ENCODE peak calls at places on chromosomes 13 and 19, in seven cellular contexts. One of them, this sample, is unnamed.

GRCh38 chr13:49020940-49021548 is 45.3 kb downstream of the FNDC3A start:
- DNase-seq in GM12865: no peak
- DNase-seq in neural crest cell: no peak
- DNase-seq in A549: no peak
- DNase-seq in cardiac muscle cell: no peak
- DNase-seq in bronchial epithelial cell: peak
- DNase-seq in AG04450: no peak
- DNase-seq in this sample: no peak

GRCh38 chr19:18386543-18387251 is 739 bp downstream of the GDF15 start:
- DNase-seq in GM12865: no peak
- DNase-seq in AG04450: no peak
- DNase-seq in bronchial epithelial cell: no peak
- DNase-seq in A549: peak
- DNase-seq in cardiac muscle cell: no peak
- DNase-seq in neural crest cell: no peak
- DNase-seq in this sample: no peak

GRCh38 chr19:4294389-4294788 is 7.8 kb downstream of the TMIGD2 start:
- DNase-seq in GM12865: no peak
- DNase-seq in A549: no peak
- DNase-seq in AG04450: no peak
- DNase-seq in bronchial epithelial cell: no peak
- DNase-seq in cardiac muscle cell: no peak
- DNase-seq in neural crest cell: no peak
- DNase-seq in this sample: no peak

GRCh38 chr19:35270381-35270811 is 1.6 kb downstream of the USF2 start:
- DNase-seq in cardiac muscle cell: no peak
- DNase-seq in AG04450: no peak
- DNase-seq in GM12865: no peak
- DNase-seq in bronchial epithelial cell: no peak
- DNase-seq in neural crest cell: no peak
- DNase-seq in A549: no peak
- DNase-seq in this sample: no peak

GRCh38 chr19:15935167-15935702 is 906 bp upstream of the CYP4F11 start:
- DNase-seq in GM12865: no peak
- DNase-seq in neural crest cell: no peak
- DNase-seq in A549: no peak
- DNase-seq in AG04450: no peak
- DNase-seq in bronchial epithelial cell: no peak
- DNase-seq in cardiac muscle cell: no peak
- DNase-seq in this sample: no peak

GRCh38 chr19:46633130-46633529 is 2.9 kb downstream of the GNG8 start:
- DNase-seq in A549: no peak
- DNase-seq in neural crest cell: no peak
- DNase-seq in GM12865: no peak
- DNase-seq in cardiac muscle cell: no peak
- DNase-seq in AG04450: no peak
- DNase-seq in bronchial epithelial cell: no peak
- DNase-seq in this sample: no peak

GRCh38 chr13:109939838-109940237 is 153.5 kb upstream of the IRS2 start:
- DNase-seq in GM12865: no peak
- DNase-seq in AG04450: no peak
- DNase-seq in neural crest cell: no peak
- DNase-seq in cardiac muscle cell: no peak
- DNase-seq in bronchial epithelial cell: no peak
- DNase-seq in A549: no peak
- DNase-seq in this sample: no peak

GRCh38 chr13:113113846-113114271 is 8.3 kb downstream of the F7 start:
- DNase-seq in neural crest cell: no peak
- DNase-seq in AG04450: no peak
- DNase-seq in bronchial epithelial cell: no peak
- DNase-seq in cardiac muscle cell: no peak
- DNase-seq in GM12865: no peak
- DNase-seq in A549: no peak
- DNase-seq in this sample: no peak

GRCh38 chr19:19445911-19446361 is 40.5 kb downstream of the GATAD2A start:
- DNase-seq in GM12865: peak
- DNase-seq in cardiac muscle cell: no peak
- DNase-seq in A549: no peak
- DNase-seq in bronchial epithelial cell: peak
- DNase-seq in neural crest cell: no peak
- DNase-seq in AG04450: no peak
- DNase-seq in this sample: no peak

GRCh38 chr13:22506286-22506685 is 674.5 kb upstream of the SGCG start:
- DNase-seq in bronchial epithelial cell: no peak
- DNase-seq in AG04450: no peak
- DNase-seq in GM12865: no peak
- DNase-seq in A549: no peak
- DNase-seq in neural crest cell: no peak
- DNase-seq in cardiac muscle cell: peak
- DNase-seq in this sample: no peak

GRCh38 chr19:51810228-51810627 is 15.3 kb downstream of the FPR3 start:
- DNase-seq in GM12865: no peak
- DNase-seq in cardiac muscle cell: no peak
- DNase-seq in neural crest cell: no peak
- DNase-seq in bronchial epithelial cell: no peak
- DNase-seq in A549: peak
- DNase-seq in AG04450: no peak
- DNase-seq in this sample: no peak

GRCh38 chr19:53608381-53608780 is 23.4 kb upstream of the DPRX start:
- DNase-seq in neural crest cell: no peak
- DNase-seq in bronchial epithelial cell: no peak
- DNase-seq in AG04450: no peak
- DNase-seq in cardiac muscle cell: no peak
- DNase-seq in A549: no peak
- DNase-seq in GM12865: no peak
- DNase-seq in this sample: no peak

GRCh38 chr19:40750035-40750284 is 317 bp downstream of the ACTMAP start:
- DNase-seq in cardiac muscle cell: no peak
- DNase-seq in A549: no peak
- DNase-seq in AG04450: no peak
- DNase-seq in bronchial epithelial cell: peak
- DNase-seq in GM12865: no peak
- DNase-seq in neural crest cell: no peak
- DNase-seq in this sample: no peak

GRCh38 chr19:45947926-45948325 is 25.7 kb downstream of the NOVA2 start:
- DNase-seq in bronchial epithelial cell: peak
- DNase-seq in AG04450: no peak
- DNase-seq in neural crest cell: no peak
- DNase-seq in GM12865: no peak
- DNase-seq in cardiac muscle cell: no peak
- DNase-seq in A549: no peak
- DNase-seq in this sample: no peak

GRCh38 chr19:3068071-3068470 is 5.8 kb upstream of the TLE5 start:
- DNase-seq in neural crest cell: no peak
- DNase-seq in A549: no peak
- DNase-seq in GM12865: no peak
- DNase-seq in AG04450: no peak
- DNase-seq in bronchial epithelial cell: no peak
- DNase-seq in cardiac muscle cell: no peak
- DNase-seq in this sample: peak

GRCh38 chr13:109704771-109705628 is 81.4 kb downstream of the IRS2 start:
- DNase-seq in A549: peak
- DNase-seq in bronchial epithelial cell: peak
- DNase-seq in AG04450: no peak
- DNase-seq in cardiac muscle cell: no peak
- DNase-seq in neural crest cell: no peak
- DNase-seq in GM12865: no peak
- DNase-seq in this sample: no peak

GRCh38 chr13:105991622-105992254 is 543.7 kb downstream of the EFNB2 start:
- DNase-seq in neural crest cell: no peak
- DNase-seq in GM12865: no peak
- DNase-seq in A549: peak
- DNase-seq in cardiac muscle cell: no peak
- DNase-seq in bronchial epithelial cell: peak
- DNase-seq in AG04450: no peak
- DNase-seq in this sample: no peak

GRCh38 chr13:111248822-111249221 is 71.6 kb upstream of the TEX29 start:
- DNase-seq in cardiac muscle cell: no peak
- DNase-seq in neural crest cell: no peak
- DNase-seq in AG04450: no peak
- DNase-seq in bronchial epithelial cell: no peak
- DNase-seq in GM12865: no peak
- DNase-seq in A549: no peak
- DNase-seq in this sample: no peak

GRCh38 chr13:24033527-24034302 is 126.8 kb upstream of the SPATA13 start:
- DNase-seq in GM12865: no peak
- DNase-seq in AG04450: peak
- DNase-seq in neural crest cell: no peak
- DNase-seq in bronchial epithelial cell: no peak
- DNase-seq in A549: no peak
- DNase-seq in cardiac muscle cell: no peak
- DNase-seq in this sample: no peak

GRCh38 chr19:3950871-3951861 is 18.3 kb downstream of the NMRK2 start:
- DNase-seq in cardiac muscle cell: peak
- DNase-seq in bronchial epithelial cell: no peak
- DNase-seq in GM12865: no peak
- DNase-seq in A549: no peak
- DNase-seq in AG04450: no peak
- DNase-seq in neural crest cell: no peak
- DNase-seq in this sample: no peak

GRCh38 chr19:37227996-37228395 is 10.0 kb downstream of the ZNF383 start:
- DNase-seq in bronchial epithelial cell: no peak
- DNase-seq in AG04450: no peak
- DNase-seq in GM12865: no peak
- DNase-seq in cardiac muscle cell: peak
- DNase-seq in A549: peak
- DNase-seq in neural crest cell: no peak
- DNase-seq in this sample: no peak

GRCh38 chr13:37615271-37615670 is 16.7 kb upstream of the POSTN start:
- DNase-seq in AG04450: no peak
- DNase-seq in cardiac muscle cell: no peak
- DNase-seq in bronchial epithelial cell: peak
- DNase-seq in GM12865: no peak
- DNase-seq in neural crest cell: no peak
- DNase-seq in A549: no peak
- DNase-seq in this sample: no peak

GRCh38 chr19:58059681-58060080 is 599 bp downstream of the ZNF135 start:
- DNase-seq in neural crest cell: no peak
- DNase-seq in AG04450: no peak
- DNase-seq in bronchial epithelial cell: peak
- DNase-seq in A549: no peak
- DNase-seq in GM12865: no peak
- DNase-seq in cardiac muscle cell: no peak
- DNase-seq in this sample: no peak

DNA sequence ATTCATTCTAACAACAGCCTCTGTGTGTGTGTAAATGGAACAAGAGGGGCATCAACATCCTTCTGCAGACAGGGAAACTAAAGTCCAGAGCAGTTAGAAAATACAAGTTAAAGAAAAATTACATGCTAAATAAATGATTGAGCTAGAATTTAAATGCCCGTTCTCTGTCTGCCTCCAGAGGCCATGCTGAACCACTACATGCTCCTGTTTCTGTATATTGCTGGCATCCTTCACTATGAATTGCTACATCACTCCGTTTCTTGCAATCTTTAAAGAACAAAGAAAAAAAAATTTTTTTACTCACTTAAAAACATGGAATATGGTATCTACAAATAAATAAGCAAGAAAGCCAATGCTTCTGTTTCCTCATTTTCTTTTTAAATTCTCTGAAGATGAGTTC is 47.9 kb downstream of the DCT start:
- DNase-seq in A549: peak
- DNase-seq in GM12865: no peak
- DNase-seq in cardiac muscle cell: no peak
- DNase-seq in neural crest cell: no peak
- DNase-seq in AG04450: no peak
- DNase-seq in bronchial epithelial cell: no peak
- DNase-seq in this sample: no peak
- TF ChIP-seq CTCF in A549: no peak
- TF ChIP-seq CTCF in GM12865: no peak
- TF ChIP-seq CTCF in cardiac muscle cell: peak
- TF ChIP-seq CTCF in neural crest cell: peak
- TF ChIP-seq CTCF in AG04450: peak
- TF ChIP-seq CTCF in bronchial epithelial cell: no peak
- TF ChIP-seq CTCF in this sample: peak

GRCh38 chr19:13238891-13239534 is 88.8 kb downstream of the IER2 start:
- DNase-seq in AG04450: no peak
- DNase-seq in bronchial epithelial cell: no peak
- DNase-seq in A549: no peak
- DNase-seq in neural crest cell: no peak
- DNase-seq in GM12865: no peak
- DNase-seq in cardiac muscle cell: no peak
- DNase-seq in this sample: no peak

GRCh38 chr19:13240312-13241022 is 90.3 kb downstream of the IER2 start:
- DNase-seq in AG04450: no peak
- DNase-seq in cardiac muscle cell: no peak
- DNase-seq in A549: no peak
- DNase-seq in bronchial epithelial cell: no peak
- DNase-seq in neural crest cell: no peak
- DNase-seq in GM12865: no peak
- DNase-seq in this sample: no peak

GRCh38 chr19:13244920-13245319 is 94.7 kb downstream of the IER2 start:
- DNase-seq in A549: no peak
- DNase-seq in bronchial epithelial cell: no peak
- DNase-seq in GM12865: no peak
- DNase-seq in AG04450: no peak
- DNase-seq in cardiac muscle cell: no peak
- DNase-seq in neural crest cell: no peak
- DNase-seq in this sample: no peak

GRCh38 chr19:13243971-13244370 is 93.8 kb downstream of the IER2 start:
- DNase-seq in cardiac muscle cell: no peak
- DNase-seq in AG04450: no peak
- DNase-seq in bronchial epithelial cell: no peak
- DNase-seq in GM12865: no peak
- DNase-seq in A549: no peak
- DNase-seq in neural crest cell: no peak
- DNase-seq in this sample: no peak

GRCh38 chr19:13241321-13242104 is 91.3 kb downstream of the IER2 start:
- DNase-seq in A549: no peak
- DNase-seq in GM12865: peak
- DNase-seq in neural crest cell: no peak
- DNase-seq in cardiac muscle cell: no peak
- DNase-seq in bronchial epithelial cell: no peak
- DNase-seq in AG04450: no peak
- DNase-seq in this sample: no peak
- TF ChIP-seq CTCF in A549: no peak
- TF ChIP-seq CTCF in GM12865: peak
- TF ChIP-seq CTCF in neural crest cell: no peak
- TF ChIP-seq CTCF in cardiac muscle cell: no peak
- TF ChIP-seq CTCF in bronchial epithelial cell: peak
- TF ChIP-seq CTCF in AG04450: no peak
- TF ChIP-seq CTCF in this sample: no peak

DNA sequence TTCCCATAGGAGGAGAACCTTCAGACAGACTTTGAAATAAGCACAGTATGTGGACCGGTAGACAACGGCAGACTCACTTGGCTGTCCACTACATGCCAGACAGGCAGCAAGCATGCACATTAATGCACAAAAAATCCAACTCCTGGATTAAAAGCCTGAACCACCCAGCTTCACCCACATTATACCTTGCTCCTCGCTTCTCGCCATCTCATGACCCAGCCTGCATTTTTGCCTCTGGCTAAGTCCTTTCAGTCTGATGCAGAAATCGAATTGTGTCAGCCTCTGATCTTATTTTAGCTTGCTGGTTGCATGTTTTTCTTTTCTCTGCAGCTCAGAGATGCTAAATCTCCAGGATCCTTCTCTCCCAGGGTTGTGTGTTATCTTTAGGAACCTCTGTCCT is 358.7 kb downstream of the RFC3 start:
- DNase-seq in neural crest cell: no peak
- DNase-seq in GM12865: no peak
- DNase-seq in A549: no peak
- DNase-seq in bronchial epithelial cell: no peak
- DNase-seq in AG04450: no peak
- DNase-seq in cardiac muscle cell: no peak
- DNase-seq in this sample: no peak
- TF ChIP-seq CTCF in neural crest cell: no peak
- TF ChIP-seq CTCF in GM12865: no peak
- TF ChIP-seq CTCF in A549: no peak
- TF ChIP-seq CTCF in bronchial epithelial cell: no peak
- TF ChIP-seq CTCF in AG04450: no peak
- TF ChIP-seq CTCF in cardiac muscle cell: no peak
- TF ChIP-seq CTCF in this sample: no peak

GRCh38 chr19:12696366-12697335 is at the start of gene FBXW9:
- DNase-seq in AG04450: peak
- DNase-seq in neural crest cell: peak
- DNase-seq in GM12865: peak
- DNase-seq in bronchial epithelial cell: peak
- DNase-seq in cardiac muscle cell: peak
- DNase-seq in A549: peak
- DNase-seq in this sample: peak
- TF ChIP-seq CTCF in AG04450: no peak
- TF ChIP-seq CTCF in neural crest cell: no peak
- TF ChIP-seq CTCF in GM12865: no peak
- TF ChIP-seq CTCF in bronchial epithelial cell: no peak
- TF ChIP-seq CTCF in cardiac muscle cell: no peak
- TF ChIP-seq CTCF in A549: no peak
- TF ChIP-seq CTCF in this sample: no peak